ENCODE peak calls at places on chromosomes 16 and 17, in eight cellular contexts. D is fibroblast of lung, I is mammary epithelial cell, V is HCT116, J is DND-41, T is keratinocyte, N is H1, L is neural progenitor cell. P is an unnamed sample.

GRCh38 chr16:82085380-82085779 is 50.3 kb downstream of the HSD17B2 start:
- DNase-seq in D (no peak), I (no peak), V (no peak), J (no peak), T (no peak), N (no peak), L (no peak), P (no peak)

GRCh38 chr16:89880477-89881367 is 7.3 kb downstream of the TCF25 start:
- DNase-seq in D (no peak), I (peak), V (no peak), J (peak), T (peak), N (no peak), L (no peak), P (no peak)

GRCh38 chr16:53022374-53022773 is 30.3 kb downstream of the CHD9NB start:
- DNase-seq in D (peak), I (peak), V (peak), J (peak), T (no peak), N (peak), L (peak), P (no peak)

GRCh38 chr16:68068926-68069325 is 16.2 kb upstream of the NFATC3 start:
- DNase-seq in D (no peak), I (no peak), V (no peak), J (no peak), T (no peak), N (peak), L (no peak), P (no peak)

GRCh38 chr16:88599092-88599733 is 29.0 kb downstream of the ZC3H18 start:
- DNase-seq in D (no peak), I (no peak), V (no peak), J (no peak), T (no peak), N (no peak), L (no peak), P (no peak)

GRCh38 chr17:17549732-17550366 is 41.7 kb downstream of the PEMT start:
- DNase-seq in D (no peak), I (no peak), V (no peak), J (no peak), T (no peak), N (no peak), L (no peak), P (no peak)

GRCh38 chr17:60102632-60103047 is 23.9 kb upstream of the HEATR6 start:
- DNase-seq in D (peak), I (no peak), V (no peak), J (no peak), T (peak), N (no peak), L (no peak), P (no peak)

GRCh38 chr17:61352771-61353170 is 46.9 kb upstream of the TBX2 start:
- DNase-seq in D (no peak), I (no peak), V (no peak), J (no peak), T (no peak), N (no peak), L (peak), P (no peak)

GRCh38 chr17:417691-418420 is 65.2 kb upstream of the RPH3AL start:
- DNase-seq in D (no peak), I (no peak), V (no peak), J (no peak), T (no peak), N (no peak), L (no peak), P (no peak)

GRCh38 chr17:74328487-74328886 is 2.5 kb downstream of the KIF19 start:
- DNase-seq in D (no peak), I (no peak), V (no peak), J (no peak), T (no peak), N (no peak), L (no peak), P (no peak)

GRCh38 chr17:74324521-74324920 is 1.5 kb upstream of the KIF19 start:
- DNase-seq in D (no peak), I (no peak), V (no peak), J (no peak), T (no peak), N (no peak), L (no peak), P (no peak)

GRCh38 chr17:74326506-74326905 is 480 bp downstream of the KIF19 start:
- DNase-seq in D (no peak), I (no peak), V (no peak), J (no peak), T (no peak), N (no peak), L (peak), P (no peak)

GRCh38 chr17:74325376-74325742 is 667 bp upstream of the KIF19 start:
- DNase-seq in D (no peak), I (no peak), V (no peak), J (no peak), T (no peak), N (no peak), L (no peak), P (no peak)

GRCh38 chr17:74325743-74326379 is at the start of gene KIF19:
- DNase-seq in D (peak), I (no peak), V (no peak), J (no peak), T (no peak), N (peak), L (peak), P (no peak)
- TF ChIP-seq EZH2 in D (no peak), I (no peak), V (no peak), J (no peak), T (peak), N (peak), L (peak), P (peak)

GRCh38 chr16:86504315-86505184 is 5.8 kb upstream of the FOXF1 start:
- DNase-seq in D (no peak), I (no peak), V (no peak), J (no peak), T (no peak), N (no peak), L (no peak), P (no peak)
- H3K9ac ChIP-seq in D (peak), I (no peak), V (no peak), J (no peak), T (no peak), N (no peak), L (no peak), P (no peak)

GRCh38 chr17:7883781-7884386 is 4.7 kb upstream of the CHD3 start:
- DNase-seq in D (peak), I (no peak), V (no peak), J (peak), T (no peak), N (no peak), L (no peak), P (no peak)
- H3K4me3 ChIP-seq in D (peak), I (peak), V (peak), J (no peak), T (peak), N (no peak), L (peak), P (peak)

GRCh38 chr16:700684-701584 is 4.7 kb downstream of the FBXL16 start:
- DNase-seq in D (no peak), I (no peak), V (no peak), J (peak), T (no peak), N (peak), L (peak), P (no peak)
- TF ChIP-seq EZH2 in D (peak), I (peak), V (no peak), J (no peak), T (peak), N (peak), L (peak), P (no peak)